ENCODE peak calls at places on chromosomes 2 and 18, in seven cellular contexts. J, D, B, V, W, O and N are unnamed samples. For H3K4me1, the result is how much of the 10 kb centered on the place peaks cover.

GRCh38 chr2:224650815-224651439 is 65.2 kb downstream of the CCDC195 start:
- DNase-seq in D (peak), W (no peak), J (peak), B (no peak), V (no peak), O (no peak), N (no peak)

GRCh38 chr2:197869501-197870111 is 65.2 kb downstream of the PLCL1 start:
- DNase-seq in O (no peak), W (no peak), J (no peak), D (peak), V (no peak), B (no peak), N (no peak)

GRCh38 chr2:241798631-241799521 is 10.1 kb upstream of the NEU4 start:
- DNase-seq in W (peak), D (no peak), V (peak), B (no peak), J (no peak), O (peak), N (peak)

GRCh38 chr2:69933839-69934613 is 19.1 kb downstream of the MXD1 start:
- DNase-seq in W (no peak), O (no peak), D (peak), V (no peak), B (no peak), J (peak), N (no peak)

GRCh38 chr18:74294526-74294925 is 2.8 kb upstream of the CYB5A start:
- DNase-seq in O (no peak), W (no peak), J (no peak), V (no peak), B (no peak), D (no peak), N (no peak)

GRCh38 chr2:207897541-207898353 is 127.6 kb downstream of the PLEKHM3 start:
- DNase-seq in W (no peak), B (no peak), J (no peak), O (no peak), V (no peak), D (no peak), N (no peak)

GRCh38 chr2:16525265-16525887 is 140.3 kb downstream of the CYRIA start:
- DNase-seq in V (no peak), D (no peak), W (no peak), J (peak), O (no peak), B (no peak), N (no peak)

GRCh38 chr2:1010373-1011017 is 59.8 kb downstream of the SNTG2 start:
- DNase-seq in W (no peak), O (no peak), J (no peak), V (no peak), D (no peak), B (no peak), N (no peak)

GRCh38 chr2:27271631-27272340 is 3.4 kb upstream of the DNAJC5G start:
- DNase-seq in O (no peak), B (no peak), J (no peak), V (no peak), D (no peak), W (no peak), N (no peak)

GRCh38 chr2:72965016-72965415 is 47.7 kb downstream of the EMX1 start:
- DNase-seq in D (no peak), J (no peak), B (no peak), W (no peak), O (peak), V (no peak), N (peak)

GRCh38 chr2:120303177-120303576 is 42.8 kb upstream of the INHBB start:
- DNase-seq in D (no peak), B (no peak), O (no peak), J (no peak), V (no peak), W (no peak), N (no peak)

GRCh38 chr18:49968649-49969309 is 155.4 kb upstream of the ACAA2 start:
- DNase-seq in J (no peak), O (no peak), W (no peak), V (no peak), B (no peak), D (no peak), N (no peak)

DNA sequence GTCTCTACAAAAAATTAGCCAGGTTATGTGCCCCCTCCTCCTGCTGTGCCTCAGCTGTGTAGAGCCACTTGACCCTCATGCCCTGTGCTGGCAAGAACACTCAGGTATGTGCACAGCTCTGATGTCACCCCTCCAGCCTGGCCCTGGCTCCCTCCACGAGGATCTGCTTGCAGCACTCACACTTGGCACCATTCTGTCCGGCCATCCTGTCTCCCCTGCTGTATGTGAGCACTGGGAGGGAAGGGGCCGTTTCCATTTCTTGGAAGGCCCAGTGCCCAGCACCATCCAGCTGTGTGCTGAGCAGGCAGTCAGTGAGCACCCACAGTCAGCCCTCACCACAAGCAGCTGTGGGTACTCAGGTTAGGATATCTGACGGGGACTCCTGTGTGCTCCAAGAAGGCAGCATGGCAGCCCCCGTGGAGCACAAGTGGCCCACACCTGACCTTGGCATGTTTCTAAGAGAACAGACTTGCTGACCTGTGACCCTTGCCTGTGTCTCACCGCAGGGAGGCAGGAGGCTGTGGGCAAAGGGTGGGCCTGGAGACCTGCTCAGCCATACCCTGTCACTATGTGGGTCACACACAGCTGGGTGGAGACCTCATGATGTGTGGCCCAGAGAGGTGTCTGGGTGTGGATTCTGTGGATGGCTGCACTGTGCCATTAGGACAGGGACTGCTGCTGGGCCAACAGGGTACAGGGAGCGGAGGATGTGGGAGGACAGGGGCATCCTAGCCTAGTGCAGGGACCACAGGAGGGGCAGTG is 31.5 kb downstream of the USP34 start:
- DNase-seq in V (no peak), D (no peak), B (peak), J (no peak), W (peak), O (peak), N (peak)
- H3K4me1 ChIP-seq in V (under half), D (under half), B (under half), J (under half), W (half or more), O (under half), N (half or more)

GRCh38 chr18:34764451-34764850 is 54.4 kb downstream of the DTNA start:
- DNase-seq in W (no peak), D (no peak), O (no peak), B (no peak), J (no peak), V (no peak), N (no peak)
- TF ChIP-seq CTCF in W (no peak), D (no peak), O (no peak), B (no peak), J (no peak), V (no peak), N (no peak)

DNA sequence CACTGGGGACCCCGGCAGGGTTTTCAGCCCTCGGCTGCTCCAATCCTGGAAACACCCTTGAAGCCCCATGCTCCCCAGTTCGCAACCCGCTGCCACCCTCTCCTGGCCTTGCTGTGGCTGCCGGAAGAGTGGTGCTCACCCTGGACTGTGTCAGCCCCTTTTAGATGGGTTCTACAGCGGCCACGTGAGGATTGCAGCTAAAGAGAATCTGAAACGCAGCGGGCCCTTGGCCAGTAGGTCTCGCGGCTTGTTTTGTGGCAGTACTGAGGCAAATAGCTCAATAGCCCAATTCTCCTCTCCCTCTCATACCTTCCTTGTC is 80.0 kb downstream of the EPAS1 start:
- DNase-seq in B (no peak), W (no peak), V (no peak), J (no peak), D (no peak), O (no peak), N (no peak)
- H3K27ac ChIP-seq in B (no peak), W (no peak), V (peak), J (no peak), D (no peak), O (no peak), N (no peak)

DNA sequence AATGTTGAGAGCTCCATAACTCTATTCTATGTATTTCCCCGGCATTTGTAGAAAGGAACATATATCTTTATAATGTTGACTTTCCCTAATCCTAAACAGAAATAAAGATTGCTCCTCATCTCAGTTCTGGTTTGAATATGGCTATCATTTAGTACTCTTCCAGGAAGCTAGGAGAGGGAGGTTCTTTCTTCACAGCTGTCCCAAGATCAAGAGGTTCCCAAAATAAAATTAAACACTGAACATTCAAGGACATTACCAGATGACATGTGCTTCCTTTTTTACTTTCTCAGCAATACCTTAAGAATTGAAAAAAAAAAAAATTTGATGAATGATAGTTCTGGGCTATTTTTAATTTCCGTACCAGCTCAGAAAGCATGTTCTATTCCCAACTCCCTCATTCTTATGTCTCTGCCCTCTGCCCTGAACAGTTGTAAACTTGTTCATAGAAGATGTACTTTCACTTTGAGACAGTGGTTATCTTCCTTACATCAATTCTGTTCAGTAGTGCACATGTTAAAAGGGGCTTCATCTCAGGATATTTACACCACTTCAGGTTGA is 61.7 kb upstream of the MYL1 start:
- DNase-seq in V (no peak), W (no peak), D (no peak), O (no peak), J (no peak), B (no peak), N (no peak)
- H3K4me1 ChIP-seq in V (under half), W (under half), D (under half), O (under half), J (under half), B (under half), N (under half)

GRCh38 chr2:28663359-28663758 is 88.3 kb upstream of the PPP1CB start:
- DNase-seq in B (no peak), O (no peak), D (peak), V (no peak), J (no peak), W (no peak), N (no peak)
- TF ChIP-seq CTCF in B (no peak), O (no peak), D (peak), V (peak), J (peak), W (peak), N (no peak)